ENCODE peak calls at places on chromosomes 7 and 10, in eight cellular contexts. Q is iPS DF 6.9; O is A549; Y is Caki2; R is EL; C is activated CD4-positive, alpha-beta T cell treated with anti-CD3 and anti-CD28 coated beads, Interleukin-2, amount 10 ng/mL, durations not matched to agents 7 days and 5 days; H is amygdala; V is psoas muscle. W is an unnamed sample.

GRCh38 chr7:116259821-116260440 is 49.6 kb downstream of the TES start:
- DNase-seq in Q (no peak), O (peak), Y (peak), R (peak), C (no peak), H (no peak), V (no peak), W (no peak)

GRCh38 chr7:51005074-51005473 is 222.4 kb upstream of the GRB10 start:
- DNase-seq in Q (no peak), O (no peak), Y (no peak), R (no peak), C (no peak), H (no peak), V (no peak), W (no peak)

GRCh38 chr7:25259487-25260243 is 31.4 kb upstream of the NPVF start:
- DNase-seq in Q (peak), O (peak), Y (peak), R (peak), C (peak), H (no peak), V (peak), W (peak)

GRCh38 chr7:132140341-132140740 is 435.9 kb downstream of the PLXNA4 start:
- DNase-seq in Q (no peak), O (no peak), Y (no peak), R (no peak), C (no peak), H (no peak), V (no peak), W (no peak)

GRCh38 chr10:58157076-58157766 is 110.5 kb downstream of the IPMK start:
- DNase-seq in Q (no peak), O (peak), Y (peak), R (peak), C (no peak), H (no peak), V (no peak), W (no peak)

GRCh38 chr7:74043523-74043951 is 15.6 kb downstream of the ELN start:
- DNase-seq in Q (no peak), O (no peak), Y (no peak), R (no peak), C (no peak), H (no peak), V (no peak), W (no peak)

GRCh38 chr7:141989996-141990395 is 5.7 kb upstream of the MGAM start:
- DNase-seq in Q (no peak), O (no peak), Y (no peak), R (no peak), C (no peak), H (no peak), V (no peak), W (no peak)

GRCh38 chr7:1697499-1698125 is 27.5 kb downstream of the ELFN1 start:
- DNase-seq in Q (no peak), O (no peak), Y (no peak), R (no peak), C (no peak), H (no peak), V (peak), W (no peak)

GRCh38 chr7:148575640-148576411 is 14.7 kb upstream of the C7orf33 start:
- DNase-seq in Q (peak), O (peak), Y (peak), R (peak), C (peak), H (peak), V (peak), W (peak)

GRCh38 chr10:126959906-126960685 is 54.9 kb downstream of the DOCK1 start:
- DNase-seq in Q (no peak), O (no peak), Y (peak), R (no peak), C (no peak), H (no peak), V (no peak), W (no peak)

GRCh38 chr7:148856891-148857290 is 27.2 kb downstream of the EZH2 start:
- DNase-seq in Q (no peak), O (no peak), Y (no peak), R (no peak), C (no peak), H (no peak), V (no peak), W (no peak)

GRCh38 chr10:28797904-28798371 is 120.6 kb downstream of the BAMBI start:
- DNase-seq in Q (no peak), O (peak), Y (no peak), R (no peak), C (no peak), H (no peak), V (no peak), W (no peak)

GRCh38 chr7:105014725-105015630 is 973 bp downstream of the KMT2E start:
- DNase-seq in Q (no peak), O (peak), Y (peak), R (peak), C (peak), H (no peak), V (peak), W (peak)

GRCh38 chr7:124550036-124550435 is 215.6 kb downstream of the GPR37 start:
- DNase-seq in Q (no peak), O (no peak), Y (no peak), R (peak), C (no peak), H (no peak), V (no peak), W (no peak)

GRCh38 chr10:80465839-80466590 is 11.9 kb downstream of the TSPAN14 start:
- DNase-seq in Q (no peak), O (no peak), Y (no peak), R (no peak), C (peak), H (no peak), V (no peak), W (no peak)

GRCh38 chr10:132350391-132350790 is 18.4 kb downstream of the LRRC27 start:
- DNase-seq in Q (no peak), O (no peak), Y (no peak), R (no peak), C (no peak), H (no peak), V (peak), W (no peak)

GRCh38 chr7:37336259-37336658 is 112.4 kb downstream of the ELMO1 start:
- DNase-seq in Q (no peak), O (no peak), Y (no peak), R (no peak), C (peak), H (no peak), V (no peak), W (no peak)

GRCh38 chr10:119667562-119668328 is 16.6 kb downstream of the BAG3 start:
- DNase-seq in Q (no peak), O (peak), Y (peak), R (peak), C (no peak), H (no peak), V (peak), W (no peak)

GRCh38 chr10:132050191-132050590 is 15.6 kb upstream of the JAKMIP3 start:
- DNase-seq in Q (no peak), O (no peak), Y (no peak), R (no peak), C (no peak), H (no peak), V (no peak), W (no peak)

GRCh38 chr7:90412458-90413184 is 9.4 kb downstream of the CLDN12 start:
- DNase-seq in Q (peak), O (peak), Y (no peak), R (peak), C (peak), H (no peak), V (peak), W (peak)

GRCh38 chr10:60910543-60910942 is 33.4 kb downstream of the RHOBTB1 start:
- DNase-seq in Q (no peak), O (no peak), Y (no peak), R (no peak), C (peak), H (no peak), V (no peak), W (no peak)

GRCh38 chr7:48887500-48887899 is 36.8 kb upstream of the CDC14C start:
- DNase-seq in Q (no peak), O (peak), Y (peak), R (no peak), C (no peak), H (no peak), V (peak), W (no peak)

GRCh38 chr10:4344544-4344994 is 481.4 kb upstream of the AKR1E2 start:
- DNase-seq in Q (no peak), O (peak), Y (peak), R (peak), C (no peak), H (no peak), V (peak), W (no peak)

GRCh38 chr10:93211989-93212388 is 138.3 kb downstream of the CYP26A1 start:
- DNase-seq in Q (no peak), O (no peak), Y (no peak), R (no peak), C (no peak), H (no peak), V (no peak), W (no peak)